ENCODE peak calls at places on chromosome 11, in eight cellular contexts. P is tibial artery; B is iris pigment epithelial cell; C is activated T-cell treated with anti-CD3 and anti-CD28 coated beads, Interleukin-2, amount 50 U/mL, for 72 hours; O is stimulated activated CD4-positive, alpha-beta T cell treated with anti-CD3 and anti-CD28 coated beads, Interleukin-1b, Interleukin-23, amount 100 ng/mL, for 24 hours; Y is CD4-positive, alpha-beta T cell; H is anterior cingulate cortex; V is fibroblast of the aortic adventitia. S is an unnamed sample.
A peak's percentile ranks its signal among the peaks of the same experiment; 100 is the strongest.

GRCh38 chr11:124586247-124586860 is 16.6 kb downstream of the OR8A1 start:
- DNase-seq in P (peak; percentile 36), B (peak; percentile 67), C (peak; percentile 29), O (peak; percentile 3), Y (peak; percentile 23), H (no peak), V (peak; percentile 67), S (peak; percentile 65)

GRCh38 chr11:64744544-64745218 is 739 bp upstream of the RASGRP2 start:
- DNase-seq in P (no peak), B (no peak), C (peak; percentile 46), O (no peak), Y (no peak), H (no peak), V (no peak), S (no peak)

GRCh38 chr11:67056640-67057409 is at the start of gene RHOD:
- DNase-seq in P (no peak), B (no peak), C (peak; percentile 60), O (no peak), Y (peak; percentile 9), H (no peak), V (no peak), S (no peak)

GRCh38 chr11:84430661-84431060 is 1144.5 kb upstream of the CCDC90B start:
- DNase-seq in P (no peak), B (no peak), C (no peak), O (no peak), Y (no peak), H (no peak), V (no peak), S (peak; percentile 32)

GRCh38 chr11:26283852-26284421 is 48.0 kb upstream of the ANO3 start:
- DNase-seq in P (no peak), B (no peak), C (no peak), O (no peak), Y (no peak), H (no peak), V (no peak), S (no peak)

GRCh38 chr11:78414321-78415051 is 3.1 kb downstream of the GAB2 start:
- DNase-seq in P (no peak), B (peak; percentile 39), C (no peak), O (no peak), Y (no peak), H (no peak), V (peak; percentile 46), S (peak; percentile 45)

GRCh38 chr11:61021661-61022212 is 50.3 kb downstream of the CD6 start:
- DNase-seq in P (no peak), B (no peak), C (peak; percentile 89), O (peak; percentile 76), Y (peak; percentile 92), H (no peak), V (no peak), S (no peak)

GRCh38 chr11:65814131-65814959 is 19.4 kb upstream of the SNX32 start:
- DNase-seq in P (no peak), B (no peak), C (no peak), O (no peak), Y (no peak), H (peak; percentile 5), V (peak; percentile 39), S (peak; percentile 61)

GRCh38 chr11:74427377-74427776 is 29.1 kb upstream of the PGM2L1 start:
- DNase-seq in P (no peak), B (peak; percentile 70), C (no peak), O (no peak), Y (no peak), H (no peak), V (peak; percentile 25), S (no peak)

GRCh38 chr11:17343907-17344306 is 7.7 kb upstream of the NCR3LG1 start:
- DNase-seq in P (no peak), B (peak; percentile 97), C (peak; percentile 67), O (peak; percentile 28), Y (no peak), H (no peak), V (peak; percentile 92), S (no peak)

GRCh38 chr11:8342821-8343681 is 79.4 kb upstream of the LMO1 start:
- DNase-seq in P (no peak), B (no peak), C (peak; percentile 45), O (no peak), Y (no peak), H (no peak), V (no peak), S (no peak)

GRCh38 chr11:82988936-82989627 is 82.6 kb downstream of the RAB30 start:
- DNase-seq in P (no peak), B (no peak), C (no peak), O (no peak), Y (no peak), H (peak; percentile 77), V (no peak), S (peak; percentile 100)

GRCh38 chr11:18490319-18490718 is 34.7 kb downstream of the LDHAL6A start:
- DNase-seq in P (no peak), B (peak; percentile 21), C (no peak), O (no peak), Y (no peak), H (no peak), V (no peak), S (peak; percentile 31)

GRCh38 chr11:123300874-123301695 is 106.0 kb upstream of the CLMP start:
- DNase-seq in P (no peak), B (peak; percentile 59), C (no peak), O (no peak), Y (no peak), H (no peak), V (peak; percentile 56), S (no peak)

GRCh38 chr11:126327280-126328000 is 23.6 kb downstream of the DCPS start:
- DNase-seq in P (no peak), B (no peak), C (no peak), O (no peak), Y (no peak), H (no peak), V (no peak), S (no peak)

GRCh38 chr11:27678242-27678641 is 22.0 kb downstream of the BDNF start:
- DNase-seq in P (no peak), B (peak; percentile 79), C (no peak), O (no peak), Y (no peak), H (no peak), V (no peak), S (no peak)

GRCh38 chr11:26227311-26227710 is 104.6 kb upstream of the ANO3 start:
- DNase-seq in P (no peak), B (peak; percentile 93), C (no peak), O (no peak), Y (no peak), H (no peak), V (peak; percentile 92), S (peak; percentile 70)

GRCh38 chr11:110317516-110317932 is 21.1 kb upstream of the RDX start:
- DNase-seq in P (no peak), B (peak; percentile 44), C (no peak), O (no peak), Y (no peak), H (no peak), V (peak; percentile 73), S (peak; percentile 95)

GRCh38 chr11:100550910-100551309 is 136.2 kb upstream of the ARHGAP42 start:
- DNase-seq in P (no peak), B (no peak), C (no peak), O (no peak), Y (no peak), H (peak; percentile 1), V (no peak), S (peak; percentile 51)